ENCODE peak calls at places on chromosomes 4 and X, in ten cellular contexts. S, U, M, L, P, Y, W, C, R and O are unnamed samples.

GRCh38 chrX:48071064-48071985 is at the start of gene ZNF630:
- DNase-seq in L (peak; percentile 76), C (peak; percentile 75), Y (peak; percentile 62), P (peak; percentile 83), W (peak; percentile 74), R (no peak), U (peak; percentile 48), S (peak; percentile 58), M (peak; percentile 71), O (no peak)

GRCh38 chrX:55206152-55206941 is 13.8 kb upstream of the PAGE5 start:
- DNase-seq in L (no peak), P (no peak), S (no peak), Y (no peak), C (peak; percentile 2), U (no peak), M (no peak), R (no peak), W (no peak), O (no peak)

GRCh38 chr4:54586343-54586953 is 71.3 kb upstream of the KIT start:
- DNase-seq in L (no peak), U (no peak), S (no peak), Y (peak; percentile 9), M (no peak), R (no peak), P (peak; percentile 21), C (no peak), W (no peak), O (no peak)

GRCh38 chrX:145524931-145525330 is 277.6 kb downstream of the SPANXN1 start:
- DNase-seq in P (no peak), S (no peak), M (no peak), C (no peak), Y (no peak), L (no peak), W (no peak), U (no peak), R (no peak), O (no peak)

GRCh38 chr4:186149872-186150271 is 41.5 kb upstream of the CYP4V2 start:
- DNase-seq in S (no peak), M (no peak), R (no peak), C (peak; percentile 89), L (no peak), P (no peak), Y (peak; percentile 13), U (no peak), W (no peak), O (no peak)

GRCh38 chrX:57528670-57529255 is 63.0 kb upstream of the ZXDB start:
- DNase-seq in R (no peak), M (peak; percentile 21), W (no peak), L (no peak), P (no peak), C (peak; percentile 23), Y (no peak), U (no peak), S (no peak), O (peak; percentile 24)

GRCh38 chrX:39397561-39398200 is 596.4 kb downstream of the MID1IP1 start:
- DNase-seq in C (no peak), L (no peak), S (peak; percentile 76), U (no peak), M (no peak), R (no peak), W (no peak), Y (no peak), P (peak; percentile 77), O (no peak)

GRCh38 chr4:14771504-14772175 is 230.6 kb upstream of the CPEB2 start:
- DNase-seq in P (no peak), C (no peak), M (no peak), W (no peak), L (no peak), S (no peak), U (no peak), R (no peak), Y (no peak), O (no peak)

GRCh38 chrX:110786486-110786885 is 9.1 kb downstream of the CHRDL1 start:
- DNase-seq in U (no peak), S (no peak), L (no peak), M (no peak), Y (peak; percentile 30), C (no peak), P (no peak), R (no peak), W (no peak), O (no peak)

GRCh38 chr4:663438-664428 is 10.3 kb downstream of the ATP5ME start:
- DNase-seq in W (no peak), L (peak; percentile 94), Y (no peak), M (peak; percentile 85), P (peak; percentile 59), U (peak; percentile 85), R (no peak), S (no peak), C (no peak), O (peak; percentile 69)

GRCh38 chrX:108224727-108225455 is 133.3 kb downstream of the ATG4A start:
- DNase-seq in U (no peak), C (peak; percentile 9), M (no peak), S (peak; percentile 72), R (no peak), P (peak; percentile 88), Y (peak; percentile 38), L (peak; percentile 20), W (peak; percentile 70), O (peak; percentile 5)

GRCh38 chrX:124215786-124216185 is 116.7 kb upstream of the TEX13D start:
- DNase-seq in R (no peak), C (no peak), U (no peak), P (no peak), W (no peak), L (no peak), Y (no peak), S (no peak), M (peak; percentile 38), O (peak; percentile 72)

GRCh38 chrX:138711399-138712347 is at the start of gene FGF13:
- DNase-seq in M (no peak), W (peak; percentile 59), R (no peak), C (no peak), Y (peak; percentile 1), S (no peak), P (peak; percentile 21), L (peak; percentile 13), U (no peak), O (no peak)

GRCh38 chr4:87399148-87399547 is 8.2 kb upstream of the HSD17B11 start:
- DNase-seq in W (no peak), U (no peak), P (no peak), S (no peak), Y (no peak), R (no peak), L (no peak), M (no peak), C (no peak), O (no peak)

GRCh38 chrX:68454476-68455150 is 21.3 kb upstream of the OPHN1 start:
- DNase-seq in P (no peak), U (no peak), R (no peak), M (no peak), L (no peak), S (no peak), C (no peak), Y (no peak), W (no peak), O (no peak)

GRCh38 chrX:103183912-103184311 is 31.0 kb upstream of the BEX4 start:
- DNase-seq in C (no peak), R (no peak), W (no peak), L (no peak), S (no peak), Y (no peak), M (no peak), P (peak; percentile 2), U (no peak), O (no peak)

GRCh38 chr4:55122235-55122634 is 3.2 kb downstream of the KDR start:
- DNase-seq in R (no peak), W (no peak), C (no peak), Y (no peak), P (peak; percentile 26), S (no peak), M (no peak), U (no peak), L (no peak), O (no peak)

GRCh38 chrX:98548550-98548949 is 1664.8 kb downstream of the RPA4 start:
- DNase-seq in P (no peak), U (no peak), R (no peak), M (no peak), W (no peak), Y (no peak), S (no peak), L (no peak), C (no peak), O (no peak)

GRCh38 chr4:6917445-6918241 is 8.0 kb downstream of the TBC1D14 start:
- DNase-seq in L (peak; percentile 70), U (no peak), Y (peak; percentile 41), C (peak; percentile 76), W (peak; percentile 69), R (no peak), P (peak; percentile 94), S (peak; percentile 96), M (peak; percentile 66), O (no peak)

GRCh38 chr4:36065274-36065871 is 178.9 kb downstream of the ARAP2 start:
- DNase-seq in L (no peak), R (no peak), Y (no peak), M (no peak), C (no peak), W (no peak), P (no peak), U (no peak), S (no peak), O (no peak)